ENCODE peak calls at places on chromosomes 13 and 19, in five cellular contexts. J is WTC11; A is GM04504; L is activated naive CD4-positive, alpha-beta T cell; T is fibroblast of the conjunctiva. R is an unnamed sample.

GRCh38 chr19:58059681-58060080 is 599 bp downstream of the ZNF135 start:
- DNase-seq in J (no peak), A (no peak), L (no peak), T (no peak), R (no peak)

GRCh38 chr13:42350141-42350540 is 78.2 kb downstream of the AKAP11 start:
- DNase-seq in J (no peak), A (no peak), L (no peak), T (no peak), R (no peak)

GRCh38 chr13:83211301-83211700 is 671.0 kb downstream of the SLITRK1 start:
- DNase-seq in J (no peak), A (no peak), L (no peak), T (no peak), R (no peak)

GRCh38 chr13:28140433-28141125 is 2.2 kb downstream of the PAN3 start:
- DNase-seq in J (peak), A (no peak), L (no peak), T (no peak), R (no peak)

GRCh38 chr19:10430505-10431253 is 10.3 kb downstream of the PDE4A start:
- DNase-seq in J (peak), A (peak), L (no peak), T (no peak), R (no peak)

GRCh38 chr19:35295792-35296462 is 4.0 kb downstream of the MAG start:
- DNase-seq in J (peak), A (no peak), L (peak), T (no peak), R (no peak)

GRCh38 chr13:30463820-30464495 is 1.8 kb downstream of the HMGB1 start:
- DNase-seq in J (no peak), A (peak), L (peak), T (no peak), R (no peak)

GRCh38 chr19:46351241-46352041 is 4.6 kb downstream of the PPP5C start:
- DNase-seq in J (no peak), A (peak), L (no peak), T (peak), R (no peak)

GRCh38 chr13:45328661-45329105 is 12.3 kb downstream of the TPT1 start:
- DNase-seq in J (no peak), A (no peak), L (no peak), T (no peak), R (no peak)

GRCh38 chr13:40149611-40150283 is 494.3 kb downstream of the COG6 start:
- DNase-seq in J (no peak), A (peak), L (no peak), T (peak), R (no peak)

GRCh38 chr19:4830768-4831265 is 695 bp downstream of the TICAM1 start:
- DNase-seq in J (no peak), A (no peak), L (no peak), T (no peak), R (no peak)

GRCh38 chr13:104975272-104975671 is 1560.2 kb downstream of the EFNB2 start:
- DNase-seq in J (no peak), A (no peak), L (no peak), T (no peak), R (no peak)

GRCh38 chr13:43665388-43665787 is 121.4 kb downstream of the ENOX1 start:
- DNase-seq in J (no peak), A (no peak), L (no peak), T (no peak), R (no peak)

GRCh38 chr13:75803175-75803611 is 167.1 kb downstream of the LMO7 start:
- DNase-seq in J (peak), A (no peak), L (no peak), T (no peak), R (no peak)

GRCh38 chr19:14979498-14980255 is at the start of gene SLC1A6:
- DNase-seq in J (peak), A (no peak), L (no peak), T (no peak), R (no peak)

GRCh38 chr13:23289917-23290357 is 109.2 kb downstream of the SGCG start:
- DNase-seq in J (no peak), A (peak), L (no peak), T (peak), R (no peak)

GRCh38 chr13:112066624-112067004 is 335 bp upstream of the SOX1 start:
- DNase-seq in J (peak), A (no peak), L (no peak), T (no peak), R (peak)

GRCh38 chr19:41753159-41753558 is 2.2 kb upstream of the CEACAM6 start:
- DNase-seq in J (peak), A (no peak), L (peak), T (no peak), R (peak)